ENCODE peak calls at places on chromosomes 2 and 18, in seven cellular contexts. U is fibroblast of lung, G is bronchial epithelial cell, K is left ventricle myocardium inferior, B is BE2C, F is heart right ventricle, N is heart left ventricle. H is an unnamed sample.

GRCh38 chr2:222733846-222734689 is 62.6 kb downstream of the MOGAT1 start:
- DNase-seq in F (peak; percentile 20), K (peak; percentile 51), N (no peak), G (no peak), B (no peak), U (peak; percentile 37), H (peak; percentile 60)

GRCh38 chr2:44836174-44836573 is 105.3 kb upstream of the SIX3 start:
- DNase-seq in K (no peak), U (no peak), G (no peak), B (no peak), N (no peak), F (no peak), H (no peak)

GRCh38 chr2:128290356-128290755 is 28.3 kb downstream of the HS6ST1 start:
- DNase-seq in G (no peak), F (no peak), K (no peak), B (no peak), U (peak; percentile 53), N (no peak), H (no peak)

GRCh38 chr2:69216535-69217332 is 170.3 kb downstream of the GFPT1 start:
- DNase-seq in G (no peak), K (peak; percentile 21), N (peak; percentile 67), B (peak; percentile 16), U (peak; percentile 87), F (peak; percentile 24), H (no peak)

GRCh38 chr2:246489-247145 is 17.2 kb downstream of the SH3YL1 start:
- DNase-seq in F (no peak), K (no peak), B (peak; percentile 19), N (no peak), G (peak; percentile 54), U (peak; percentile 69), H (no peak)

GRCh38 chr2:184734338-184734737 is 136.0 kb downstream of the ZNF804A start:
- DNase-seq in U (no peak), K (no peak), B (no peak), F (no peak), N (no peak), G (no peak), H (no peak)

GRCh38 chr2:222756951-222757645 is 85.6 kb downstream of the MOGAT1 start:
- DNase-seq in N (no peak), G (peak; percentile 84), U (peak; percentile 91), K (no peak), F (no peak), B (no peak), H (no peak)

GRCh38 chr2:13696601-13697000 is 935.9 kb upstream of the LRATD1 start:
- DNase-seq in F (no peak), N (no peak), G (peak; percentile 25), K (no peak), B (no peak), U (no peak), H (no peak)

DNA sequence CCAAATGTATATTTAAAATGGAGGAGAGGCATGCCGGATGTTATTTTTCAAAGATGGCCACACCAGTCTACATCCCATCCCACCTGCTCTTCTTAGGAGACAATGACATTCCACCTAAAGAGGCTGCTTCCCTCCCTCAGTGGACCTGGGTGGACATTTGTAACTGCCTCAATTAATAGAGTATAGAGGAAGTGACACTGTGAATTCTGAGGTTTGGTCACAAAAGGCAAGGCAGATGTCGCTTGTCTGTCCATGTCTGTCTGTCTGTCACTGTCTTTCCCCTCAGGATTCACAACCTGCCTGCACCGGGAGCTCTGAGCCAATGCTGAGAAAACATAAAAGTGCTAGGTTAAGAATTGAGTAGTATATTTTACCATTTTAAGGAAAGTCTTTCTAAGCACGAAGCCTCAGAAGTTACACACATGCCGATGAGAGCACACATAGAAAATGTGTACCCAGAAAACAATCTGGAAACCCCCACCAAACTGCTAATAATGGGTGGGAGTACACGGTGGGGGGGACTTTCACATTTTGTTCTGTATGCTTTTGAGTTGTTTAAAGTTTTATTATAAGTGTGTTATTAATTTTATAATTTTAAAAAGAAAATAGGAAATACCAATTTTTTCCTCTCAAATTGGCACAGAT is 21.0 kb downstream of the MIB1 start:
- DNase-seq in U (no peak), G (no peak), N (no peak), K (no peak), B (no peak), F (no peak), H (no peak)
- H3K27me3 ChIP-seq in U (no peaks in the 10 kb centered on the region), G (no peaks in the 10 kb centered on the region), N (no peaks in the 10 kb centered on the region), K (no peaks in the 10 kb centered on the region), B (no peaks in the 10 kb centered on the region), F (no peaks in the 10 kb centered on the region), H (no peaks in the 10 kb centered on the region)

GRCh38 chr2:95526360-95527341 is 42.1 kb upstream of the TRIM43B start:
- DNase-seq in U (peak; percentile 81), G (peak; percentile 40), N (peak; percentile 89), K (peak; percentile 75), B (no peak), F (peak; percentile 81), H (peak; percentile 76)
- H3K27me3 ChIP-seq in U (no peaks in the 10 kb centered on the region), G (no peaks in the 10 kb centered on the region), N (no peaks in the 10 kb centered on the region), K (no peaks in the 10 kb centered on the region), B (no peaks in the 10 kb centered on the region), F (no peaks in the 10 kb centered on the region), H (no peaks in the 10 kb centered on the region)

GRCh38 chr2:181124499-181124898 is 144.1 kb downstream of the UBE2E3 start:
- DNase-seq in F (no peak), G (peak; percentile 39), K (no peak), U (peak; percentile 41), N (no peak), B (no peak), H (no peak)

GRCh38 chr2:181122601-181123000 is 142.2 kb downstream of the UBE2E3 start:
- DNase-seq in G (no peak), U (no peak), N (no peak), K (no peak), F (no peak), B (no peak), H (no peak)

GRCh38 chr2:181126311-181126710 is 145.9 kb downstream of the UBE2E3 start:
- DNase-seq in F (no peak), K (no peak), U (no peak), G (no peak), N (no peak), B (no peak), H (no peak)

GRCh38 chr2:181125364-181125763 is 145.0 kb downstream of the UBE2E3 start:
- DNase-seq in N (no peak), F (no peak), U (no peak), G (no peak), K (no peak), B (no peak), H (no peak)

DNA sequence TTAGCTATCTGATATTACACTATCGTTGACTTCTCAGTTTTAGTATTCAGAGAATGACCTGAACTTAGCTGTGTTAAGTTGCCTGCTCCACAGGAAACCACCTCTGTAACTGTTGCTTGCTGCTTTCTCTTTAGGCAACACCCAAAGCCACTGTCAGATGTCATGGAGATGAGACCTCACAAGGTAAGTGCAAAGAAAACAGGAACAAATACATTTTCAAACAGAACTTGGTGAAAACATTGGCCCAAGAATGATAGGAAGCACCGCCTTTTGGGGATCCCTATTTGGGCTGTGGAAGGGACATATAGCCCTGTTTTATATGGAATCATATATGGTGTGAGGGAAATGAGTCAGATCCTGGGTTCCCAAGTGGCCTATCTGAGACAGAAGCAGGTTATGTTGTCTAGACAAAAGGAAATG is 143.4 kb downstream of the UBE2E3 start:
- DNase-seq in U (peak; percentile 50), N (no peak), K (no peak), B (no peak), F (no peak), G (peak; percentile 66), H (no peak)
- H3K27me3 ChIP-seq in U (no peaks in the 10 kb centered on the region), N (no peaks in the 10 kb centered on the region), K (no peaks in the 10 kb centered on the region), B (no peaks in the 10 kb centered on the region), F (no peaks in the 10 kb centered on the region), G (no peaks in the 10 kb centered on the region), H (no peaks in the 10 kb centered on the region)

DNA sequence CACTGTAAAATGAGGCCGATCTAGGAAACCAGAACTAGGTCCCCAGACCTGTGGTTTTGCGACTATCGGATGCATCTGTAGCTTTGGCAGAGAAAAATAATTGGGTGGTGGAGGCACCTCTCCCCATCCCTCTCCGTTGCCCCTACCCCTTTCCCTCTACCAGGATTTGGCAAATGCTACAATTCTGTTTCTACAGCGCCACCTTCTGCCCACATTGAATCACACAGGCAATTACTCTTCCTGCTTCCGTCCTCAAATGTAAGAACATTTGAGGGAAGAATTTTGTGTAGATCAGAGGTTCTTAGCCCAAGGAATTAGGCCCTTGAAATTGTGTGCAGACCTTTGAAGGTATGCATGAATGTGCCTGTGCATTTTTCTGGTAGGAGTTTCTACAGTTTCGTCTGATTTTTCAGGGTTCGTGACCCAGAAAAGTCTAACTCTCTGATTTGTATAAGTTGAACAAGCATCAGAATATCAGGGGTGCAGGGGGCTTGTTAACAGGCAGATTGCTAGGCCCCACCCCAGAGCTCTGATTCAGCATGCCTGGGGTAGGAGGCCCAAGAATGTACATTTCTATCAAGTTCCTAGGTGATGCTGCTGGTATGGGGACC is 11.2 kb downstream of the ATP6V1B1 start:
- DNase-seq in N (no peak), G (peak; percentile 59), K (no peak), F (no peak), B (peak; percentile 52), U (peak; percentile 45), H (no peak)
- H3K27me3 ChIP-seq in N (no peaks in the 10 kb centered on the region), G (no peaks in the 10 kb centered on the region), K (peaks cover 42% of the 10 kb centered on the region), F (peaks cover 17% of the 10 kb centered on the region), B (no peaks in the 10 kb centered on the region), U (no peaks in the 10 kb centered on the region), H (no peaks in the 10 kb centered on the region)

GRCh38 chr2:218958276-218958675 is 1.2 kb upstream of the CDK5R2 start:
- DNase-seq in G (no peak), N (no peak), B (no peak), K (no peak), F (no peak), U (no peak), H (no peak)

GRCh38 chr2:218954541-218955300 is 4.7 kb upstream of the CDK5R2 start:
- DNase-seq in F (no peak), B (no peak), G (no peak), U (no peak), K (no peak), N (no peak), H (no peak)

GRCh38 chr2:218957685-218958084 is 1.8 kb upstream of the CDK5R2 start:
- DNase-seq in K (no peak), G (peak; percentile 15), N (no peak), F (no peak), B (no peak), U (no peak), H (no peak)

GRCh38 chr2:218953366-218953954 is 6.0 kb upstream of the CDK5R2 start:
- DNase-seq in N (no peak), B (no peak), U (no peak), K (no peak), F (no peak), G (no peak), H (no peak)

DNA sequence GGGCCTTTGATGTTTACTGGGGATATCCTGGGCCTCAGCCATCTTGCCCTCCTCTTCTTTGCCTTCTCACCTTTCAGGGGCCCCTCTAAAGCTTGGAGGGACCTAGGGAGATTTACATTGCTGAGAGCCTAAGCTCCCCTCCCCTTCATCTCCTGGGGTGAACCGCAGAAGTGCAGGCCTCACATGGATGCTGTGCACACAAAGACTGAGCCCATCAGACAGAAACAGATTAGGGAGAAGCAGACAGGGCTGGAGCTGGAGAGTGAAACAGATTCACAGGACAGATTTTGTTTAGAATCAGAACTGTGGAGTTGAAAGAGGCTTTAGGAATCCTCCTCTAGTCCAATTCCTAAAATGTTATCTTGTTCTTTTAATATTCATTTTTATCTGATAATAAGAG is 3.4 kb upstream of the CDK5R2 start:
- DNase-seq in G (no peak), K (no peak), F (no peak), N (no peak), B (no peak), U (no peak), H (no peak)
- H3K27me3 ChIP-seq in G (peaks cover 17% of the 10 kb centered on the region), K (peaks cover 100% of the 10 kb centered on the region), F (peaks cover 68% of the 10 kb centered on the region), N (peaks cover 18% of the 10 kb centered on the region), B (no peaks in the 10 kb centered on the region), U (peaks cover 49% of the 10 kb centered on the region), H (peaks cover 38% of the 10 kb centered on the region)

GRCh38 chr2:149931486-149931885 is 343.9 kb upstream of the MMADHC start:
- DNase-seq in N (no peak), U (no peak), B (no peak), G (no peak), K (no peak), F (no peak), H (no peak)
- H3K27me3 ChIP-seq in N (no peaks in the 10 kb centered on the region), U (no peaks in the 10 kb centered on the region), B (no peaks in the 10 kb centered on the region), G (no peaks in the 10 kb centered on the region), K (no peaks in the 10 kb centered on the region), F (no peaks in the 10 kb centered on the region), H (no peaks in the 10 kb centered on the region)

H was measured in dorsolateral prefrontal cortex.